ENCODE peak calls at places on chromosomes 3 and 15, in six cellular contexts. K is AG08395, O is T follicular helper cell, C is GM03348, S is dermis blood vessel endothelial cell, A is upper lobe of right lung. Y is an unnamed sample.

GRCh38 chr3:159356606-159357005 is 554.8 kb downstream of the MFSD1 start:
- DNase-seq in O (no peak), K (no peak), C (no peak), A (no peak), S (no peak), Y (no peak)

GRCh38 chr15:75698399-75698747 is 14.3 kb downstream of the CSPG4 start:
- DNase-seq in A (no peak), C (no peak), K (no peak), S (no peak), O (no peak), Y (no peak)

GRCh38 chr3:45547202-45547701 is 47.3 kb upstream of the LIMD1 start:
- DNase-seq in K (no peak), C (no peak), O (no peak), A (no peak), S (no peak), Y (no peak)

GRCh38 chr3:40584625-40585189 is 59.9 kb downstream of the ZNF621 start:
- DNase-seq in K (peak), O (peak), A (peak), C (peak), S (peak), Y (peak)

GRCh38 chr3:109640146-109640652 is 302.9 kb upstream of the DPPA4 start:
- DNase-seq in C (no peak), A (no peak), S (no peak), K (no peak), O (no peak), Y (no peak)

GRCh38 chr3:182690163-182690562 is 103.1 kb upstream of the ATP11B start:
- DNase-seq in K (no peak), C (no peak), O (no peak), A (no peak), S (no peak), Y (no peak)

GRCh38 chr3:25386686-25387271 is 41.3 kb upstream of the RARB start:
- DNase-seq in A (no peak), S (no peak), K (peak), O (no peak), C (no peak), Y (no peak)

GRCh38 chr3:35965908-35966307 is 326.6 kb downstream of the ARPP21 start:
- DNase-seq in O (no peak), S (peak), K (peak), C (peak), A (no peak), Y (peak)

GRCh38 chr3:184498986-184499606 is 62.5 kb upstream of the EPHB3 start:
- DNase-seq in A (no peak), K (no peak), O (no peak), C (no peak), S (no peak), Y (no peak)

GRCh38 chr3:113873814-113874526 is 35.4 kb downstream of the GRAMD1C start:
- DNase-seq in A (no peak), S (no peak), C (no peak), K (no peak), O (no peak), Y (no peak)

GRCh38 chr15:31453558-31454318 is 127.1 kb downstream of the KLF13 start:
- DNase-seq in O (no peak), C (no peak), K (no peak), S (no peak), A (peak), Y (no peak)

GRCh38 chr3:107061466-107061865 is 315.8 kb upstream of the CCDC54 start:
- DNase-seq in O (no peak), C (no peak), A (no peak), K (no peak), S (no peak), Y (no peak)

GRCh38 chr15:71072423-71072822 is 42.8 kb upstream of the THSD4 start:
- DNase-seq in K (no peak), O (no peak), S (no peak), C (no peak), A (no peak), Y (no peak)

GRCh38 chr15:55902975-55903374 is 90.4 kb downstream of the NEDD4 start:
- DNase-seq in K (no peak), O (no peak), S (no peak), A (no peak), C (no peak), Y (no peak)

GRCh38 chr3:113532698-113533533 is 561 bp downstream of the SIDT1 start:
- DNase-seq in C (peak), S (peak), K (no peak), A (no peak), O (no peak), Y (no peak)

GRCh38 chr15:81015595-81016252 is 15.0 kb downstream of the TLNRD1 start:
- DNase-seq in A (no peak), C (no peak), K (no peak), S (no peak), O (no peak), Y (no peak)

GRCh38 chr15:79221696-79222095 is 60.8 kb upstream of the ANKRD34C start:
- DNase-seq in K (no peak), O (no peak), C (no peak), S (no peak), A (no peak), Y (no peak)

GRCh38 chr3:154954750-154955149 is 125.4 kb upstream of the MME start:
- DNase-seq in O (no peak), C (peak), A (no peak), S (peak), K (peak), Y (peak)

GRCh38 chr3:134952372-134952771 is 157.3 kb downstream of the EPHB1 start:
- DNase-seq in K (no peak), S (no peak), A (no peak), C (no peak), O (no peak), Y (no peak)

GRCh38 chr3:115498421-115498820 is 124.9 kb upstream of the GAP43 start:
- DNase-seq in O (no peak), C (no peak), K (no peak), A (no peak), S (no peak), Y (no peak)

GRCh38 chr15:52794665-52795463 is 4.7 kb upstream of the ONECUT1 start:
- DNase-seq in S (no peak), C (no peak), K (no peak), O (no peak), A (no peak), Y (no peak)

GRCh38 chr3:177134166-177134565 is 63.1 kb downstream of the TBL1XR1 start:
- DNase-seq in S (peak), O (no peak), A (no peak), C (no peak), K (no peak), Y (no peak)

GRCh38 chr3:101036676-101037075 is 43.5 kb upstream of the ABI3BP start:
- DNase-seq in S (no peak), A (no peak), K (no peak), C (no peak), O (no peak), Y (no peak)

GRCh38 chr15:32682569-32682968 is 35.2 kb upstream of the GREM1 start:
- DNase-seq in K (peak), O (no peak), A (no peak), S (no peak), C (peak), Y (peak)

GRCh38 chr3:31275038-31275562 is 257.6 kb upstream of the STT3B start:
- DNase-seq in A (no peak), S (peak), K (peak), O (no peak), C (peak), Y (peak)

GRCh38 chr15:70605606-70606410 is 157.6 kb downstream of the UACA start:
- DNase-seq in C (peak), K (peak), S (peak), O (no peak), A (no peak), Y (peak)

GRCh38 chr3:37945803-37946530 is 44.6 kb upstream of the VILL start:
- DNase-seq in O (no peak), K (no peak), C (peak), A (no peak), S (peak), Y (peak)

GRCh38 chr3:147424325-147424910 is 15.3 kb downstream of the ZIC1 start:
- DNase-seq in O (no peak), K (no peak), S (no peak), C (no peak), A (no peak), Y (no peak)

GRCh38 chr15:63818191-63818590 is 15.6 kb downstream of the HERC1 start:
- DNase-seq in C (peak), S (peak), K (no peak), O (no peak), A (no peak), Y (no peak)

GRCh38 chr3:82163907-82164520 is 402.6 kb upstream of the GBE1 start:
- DNase-seq in K (peak), C (no peak), S (peak), O (no peak), A (no peak), Y (no peak)

GRCh38 chr15:40105517-40106202 is 3.0 kb downstream of the BMF start:
- DNase-seq in A (no peak), C (no peak), S (no peak), O (no peak), K (no peak), Y (no peak)

GRCh38 chr3:134294302-134294925 is 43.8 kb upstream of the RYK start:
- DNase-seq in S (no peak), K (no peak), C (no peak), O (peak), A (no peak), Y (no peak)

GRCh38 chr15:68335251-68335650 is 57.7 kb downstream of the FEM1B start:
- DNase-seq in S (peak), O (no peak), C (peak), K (peak), A (no peak), Y (peak)

GRCh38 chr3:98952404-98952803 is 50.9 kb upstream of the DCBLD2 start:
- DNase-seq in A (no peak), K (no peak), S (no peak), O (no peak), C (no peak), Y (no peak)

GRCh38 chr3:4888913-4889846 is 90.1 kb upstream of the BHLHE40 start:
- DNase-seq in A (no peak), K (no peak), S (peak), O (no peak), C (no peak), Y (no peak)

GRCh38 chr3:10474847-10475246 is 30.5 kb downstream of the ATP2B2 start:
- DNase-seq in O (no peak), S (no peak), A (no peak), K (no peak), C (no peak), Y (no peak)